ENCODE peak calls at places on chromosomes 12 and 14, in seven cellular contexts. P, Y, H, T, D, I and N are unnamed samples. For H3K79me1, the result is how much of the 10 kb centered on the place peaks cover.

GRCh38 chr12:65414526-65414925 is 136.0 kb downstream of the MSRB3 start:
- DNase-seq in Y (peak), I (peak), T (no peak), P (no peak), H (no peak), D (no peak), N (no peak)

GRCh38 chr14:56795284-56795622 is 15.0 kb downstream of the OTX2 start:
- DNase-seq in H (no peak), I (no peak), T (no peak), P (peak), Y (no peak), D (no peak), N (no peak)

GRCh38 chr12:103793512-103794045 is 47.5 kb downstream of the NT5DC3 start:
- DNase-seq in Y (no peak), I (no peak), H (no peak), D (no peak), T (peak), P (no peak), N (no peak)

GRCh38 chr12:31326689-31327659 is 1.0 kb upstream of the SINHCAF start:
- DNase-seq in D (no peak), T (peak), H (peak), I (peak), P (no peak), Y (no peak), N (peak)

GRCh38 chr14:100285021-100285912 is 21.0 kb downstream of the SLC25A29 start:
- DNase-seq in Y (peak), T (peak), H (peak), D (no peak), P (peak), I (peak), N (peak)

GRCh38 chr14:50061664-50062437 is 54.5 kb downstream of the VCPKMT start:
- DNase-seq in Y (peak), T (no peak), P (no peak), D (no peak), I (peak), H (no peak), N (peak)

GRCh38 chr12:53501615-53502181 is 615 bp downstream of the TARBP2 start:
- DNase-seq in I (no peak), Y (no peak), T (no peak), D (no peak), H (no peak), P (no peak), N (no peak)

GRCh38 chr12:31896514-31897039 is 62.6 kb upstream of the RESF1 start:
- DNase-seq in P (no peak), H (no peak), T (no peak), Y (peak), D (no peak), I (peak), N (peak)

GRCh38 chr12:102234599-102234998 is 37.0 kb upstream of the PMCH start:
- DNase-seq in I (no peak), T (no peak), P (no peak), D (no peak), Y (no peak), H (no peak), N (no peak)

GRCh38 chr12:29350080-29350479 is 30.9 kb downstream of the ERGIC2 start:
- DNase-seq in Y (peak), I (peak), D (no peak), T (no peak), H (no peak), P (no peak), N (no peak)

GRCh38 chr14:60188696-60189095 is 23.5 kb upstream of the DHRS7 start:
- DNase-seq in Y (no peak), T (no peak), D (no peak), P (no peak), H (no peak), I (no peak), N (no peak)

GRCh38 chr12:9971158-9971557 is at the start of gene CLEC12A:
- DNase-seq in D (no peak), Y (no peak), H (no peak), I (no peak), P (no peak), T (peak), N (no peak)

GRCh38 chr12:112107728-112108447 is 695 bp downstream of the NAA25 start:
- DNase-seq in I (peak), T (peak), D (no peak), Y (no peak), P (peak), H (no peak), N (peak)

GRCh38 chr14:96156804-96157760 is 47.6 kb upstream of the BDKRB2 start:
- DNase-seq in T (no peak), H (no peak), I (no peak), P (peak), Y (no peak), D (no peak), N (no peak)

GRCh38 chr14:71720978-71721624 is 211.1 kb upstream of the RGS6 start:
- DNase-seq in I (peak), H (peak), T (peak), Y (peak), D (peak), P (peak), N (peak)

GRCh38 chr12:107159384-107159900 is 66.1 kb upstream of the CRY1 start:
- DNase-seq in T (no peak), D (no peak), P (no peak), I (no peak), Y (no peak), H (no peak), N (no peak)

GRCh38 chr12:105445261-105446015 is 114.9 kb downstream of the C12orf75 start:
- DNase-seq in P (no peak), Y (peak), T (peak), D (no peak), H (no peak), I (no peak), N (peak)

GRCh38 chr12:62966990-62967506 is 32.1 kb upstream of the PPM1H start:
- DNase-seq in D (no peak), I (no peak), P (no peak), T (no peak), H (no peak), Y (no peak), N (no peak)

GRCh38 chr12:34606749-34607519 is 584.6 kb downstream of the ALG10 start:
- DNase-seq in D (no peak), P (no peak), Y (no peak), H (no peak), T (no peak), I (no peak), N (no peak)

GRCh38 chr14:30297856-30298255 is 261.1 kb upstream of the G2E3 start:
- DNase-seq in P (no peak), I (no peak), H (no peak), D (no peak), Y (no peak), T (no peak), N (no peak)

GRCh38 chr12:4282892-4283511 is 9.4 kb downstream of the CCND2 start:
- DNase-seq in I (no peak), P (peak), T (no peak), Y (no peak), D (no peak), H (no peak), N (peak)
- H3K4me2 ChIP-seq in I (no peak), P (no peak), T (no peak), Y (no peak), D (no peak), H (no peak), N (no peak)

GRCh38 chr12:49946497-49946896 is 4.0 kb upstream of the AQP2 start:
- DNase-seq in P (no peak), I (no peak), Y (no peak), T (no peak), D (no peak), H (no peak), N (no peak)
- H2BK5ac ChIP-seq in P (no peak), I (no peak), Y (no peak), T (no peak), D (no peak), H (no peak), N (no peak)

DNA sequence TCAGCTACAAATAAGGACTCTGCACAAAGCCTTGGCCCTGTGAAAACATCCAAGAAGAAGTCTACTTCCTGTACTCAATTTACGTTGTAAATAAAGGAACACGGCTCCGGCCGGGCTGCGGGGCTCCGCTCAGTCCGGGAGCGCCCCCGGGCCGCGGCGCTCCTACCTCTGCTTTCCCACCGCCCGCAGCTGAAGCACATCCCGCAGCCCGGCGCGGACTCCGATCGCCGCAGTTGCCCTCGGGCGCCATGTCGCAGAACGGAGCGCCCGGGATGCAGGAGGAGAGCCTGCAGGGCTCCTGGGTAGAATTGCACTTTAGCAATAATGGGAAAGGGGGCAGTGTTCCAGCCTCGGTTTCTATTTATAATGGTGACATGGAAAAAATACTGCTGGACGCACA is 502.3 kb upstream of the FOXG1 start:
- DNase-seq in T (peak), I (no peak), D (no peak), P (no peak), H (no peak), Y (no peak), N (no peak)
- H3K79me1 ChIP-seq in T (under half), I (under half), D (under half), P (under half), H (under half), Y (under half), N (under half)

GRCh38 chr12:46530373-46531056 is 157.9 kb upstream of the SLC38A2 start:
- DNase-seq in H (no peak), T (no peak), D (no peak), Y (no peak), P (no peak), I (no peak), N (no peak)
- H3K4me2 ChIP-seq in H (no peak), T (no peak), D (no peak), Y (no peak), P (no peak), I (no peak), N (no peak)

DNA sequence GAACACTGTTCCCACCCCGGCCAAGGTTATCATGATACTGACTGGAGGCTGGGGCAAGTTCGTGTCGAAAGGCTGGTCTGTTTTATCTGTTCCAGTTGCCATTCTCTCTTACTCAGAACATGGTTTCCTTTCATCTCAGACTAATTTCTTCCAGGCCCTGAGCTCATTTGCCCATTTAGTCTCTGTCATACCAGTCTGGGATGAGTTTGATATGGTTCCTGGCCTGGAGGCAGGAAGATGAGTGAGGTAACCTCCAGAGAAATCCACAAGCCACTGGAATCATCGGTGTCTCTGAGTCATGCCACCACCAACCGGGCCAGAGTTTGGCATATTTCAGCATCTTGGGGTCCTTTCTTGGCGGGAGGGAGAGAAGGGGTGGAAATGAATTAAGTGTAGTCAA is 114.7 kb downstream of the NTF3 start:
- DNase-seq in H (no peak), T (peak), I (peak), D (no peak), P (no peak), Y (peak), N (no peak)
- H2BK5ac ChIP-seq in H (no peak), T (no peak), I (no peak), D (no peak), P (no peak), Y (no peak), N (no peak)